ENCODE peak calls at places on chromosomes 5 and 9, in seven cellular contexts. V is NCI-H2107, Q is cardiac fibroblast, G is IMR-90, E is coronary artery, J is fibroblast of mammary gland, N is NCI-H1105 treated with DMSO at 0.1 percent for 48 hours. Y is an unnamed sample.
A peak's percentile ranks its signal among the peaks of the same experiment; 100 is the strongest.

GRCh38 chr5:103523319-103523718 is 39.3 kb downstream of the NUDT12 start:
- DNase-seq in V (no peak), Q (no peak), G (no peak), E (no peak), J (no peak), N (no peak), Y (no peak)

GRCh38 chr9:81717747-81718077 is 28.4 kb upstream of the TLE1 start:
- DNase-seq in V (no peak), Q (no peak), G (no peak), E (no peak), J (no peak), N (peak; percentile 28), Y (no peak)

GRCh38 chr5:151243564-151243963 is 9.4 kb upstream of the GM2A start:
- DNase-seq in V (no peak), Q (no peak), G (no peak), E (no peak), J (no peak), N (no peak), Y (no peak)

GRCh38 chr9:81825831-81826540 is 102.2 kb upstream of the SPATA31D4 start:
- DNase-seq in V (no peak), Q (no peak), G (peak; percentile 30), E (no peak), J (no peak), N (no peak), Y (peak; percentile 23)

GRCh38 chr9:38019731-38020130 is 49.3 kb downstream of the SHB start:
- DNase-seq in V (no peak), Q (no peak), G (peak; percentile 44), E (no peak), J (no peak), N (no peak), Y (no peak)

GRCh38 chr5:43658499-43658898 is 55.5 kb downstream of the NNT start:
- DNase-seq in V (no peak), Q (peak; percentile 27), G (peak; percentile 94), E (no peak), J (peak; percentile 88), N (no peak), Y (peak; percentile 84)

GRCh38 chr9:6355728-6356127 is 27.6 kb downstream of the TPD52L3 start:
- DNase-seq in V (no peak), Q (peak; percentile 58), G (peak; percentile 84), E (no peak), J (peak; percentile 80), N (no peak), Y (peak; percentile 74)

GRCh38 chr5:177552839-177553455 is 1.4 kb downstream of the FAM193B start:
- DNase-seq in V (no peak), Q (peak; percentile 28), G (no peak), E (no peak), J (peak; percentile 27), N (no peak), Y (peak; percentile 31)

GRCh38 chr9:116633444-116633843 is 53.7 kb upstream of the TRIM32 start:
- DNase-seq in V (no peak), Q (peak; percentile 29), G (no peak), E (no peak), J (peak; percentile 84), N (no peak), Y (no peak)

GRCh38 chr5:165325201-165325600 is 1819.8 kb downstream of the MAT2B start:
- DNase-seq in V (no peak), Q (peak; percentile 65), G (peak; percentile 12), E (no peak), J (peak; percentile 80), N (no peak), Y (peak; percentile 39)

GRCh38 chr9:123691904-123692303 is 238.0 kb downstream of the DENND1A start:
- DNase-seq in V (no peak), Q (no peak), G (no peak), E (no peak), J (no peak), N (no peak), Y (no peak)

GRCh38 chr5:77209495-77210090 is 887 bp upstream of the PDE8B start:
- DNase-seq in V (no peak), Q (no peak), G (no peak), E (no peak), J (no peak), N (no peak), Y (no peak)

GRCh38 chr9:113886003-113886324 is 9.9 kb downstream of the ZNF618 start:
- DNase-seq in V (no peak), Q (peak; percentile 41), G (peak; percentile 26), E (no peak), J (peak; percentile 38), N (no peak), Y (peak; percentile 45)

GRCh38 chr9:117414220-117414905 is 494 bp downstream of the ASTN2 start:
- DNase-seq in V (no peak), Q (peak; percentile 12), G (no peak), E (no peak), J (peak; percentile 1), N (peak; percentile 48), Y (peak; percentile 5)

GRCh38 chr5:143717400-143717799 is 94.6 kb upstream of the HMHB1 start:
- DNase-seq in V (no peak), Q (peak; percentile 90), G (peak; percentile 72), E (no peak), J (peak; percentile 84), N (no peak), Y (peak; percentile 94)

GRCh38 chr5:26942481-26942880 is 95.9 kb downstream of the CDH9 start:
- DNase-seq in V (no peak), Q (peak; percentile 3), G (peak; percentile 25), E (no peak), J (no peak), N (no peak), Y (peak; percentile 90)

GRCh38 chr5:135253601-135254165 is 145.3 kb downstream of the MACROH2A1 start:
- DNase-seq in V (no peak), Q (no peak), G (no peak), E (no peak), J (no peak), N (no peak), Y (no peak)

Y was measured in choroid plexus epithelial cell.